ENCODE peak calls at places on chromosomes 12 and 14, in eight cellular contexts. C is cardiac fibroblast, Q is epithelial cell of esophagus, J is AG09309, M is pancreas, N is lower lobe of right lung, K is activated B cell treated with CpG ODN at 0.5 μM for 24 hours, A is endodermal cell. H is an unnamed sample.

GRCh38 chr14:42185718-42186117 is 579.0 kb downstream of the LRFN5 start:
- DNase-seq in A (no peak), N (no peak), Q (no peak), C (no peak), M (no peak), J (no peak), K (no peak), H (no peak)

GRCh38 chr14:36293824-36294223 is 26.6 kb downstream of the MBIP start:
- DNase-seq in C (peak), J (peak), M (no peak), A (no peak), Q (peak), N (no peak), K (no peak), H (peak)

GRCh38 chr14:92472860-92473259 is 40.7 kb upstream of the RIN3 start:
- DNase-seq in Q (peak), A (no peak), J (no peak), K (no peak), M (no peak), N (no peak), C (no peak), H (no peak)

GRCh38 chr12:114221976-114222630 is 183.8 kb downstream of the TBX5 start:
- DNase-seq in C (no peak), N (no peak), M (no peak), J (no peak), K (no peak), Q (no peak), A (peak), H (no peak)

GRCh38 chr12:49671051-49671765 is 36.0 kb downstream of the FMNL3 start:
- DNase-seq in C (no peak), Q (no peak), J (no peak), A (no peak), K (peak), N (no peak), M (no peak), H (no peak)

GRCh38 chr12:94134226-94134795 is 14.1 kb upstream of the PLXNC1 start:
- DNase-seq in K (no peak), N (no peak), A (peak), C (peak), Q (peak), M (no peak), J (peak), H (peak)

GRCh38 chr12:118781692-118782091 is 199.6 kb upstream of the SRRM4 start:
- DNase-seq in C (no peak), A (no peak), K (no peak), N (no peak), J (no peak), Q (no peak), M (no peak), H (no peak)

GRCh38 chr12:4091001-4091789 is 182.4 kb upstream of the CCND2 start:
- DNase-seq in Q (no peak), M (no peak), A (no peak), C (no peak), N (no peak), K (no peak), J (no peak), H (no peak)

GRCh38 chr12:132170094-132170636 is 25.9 kb downstream of the NOC4L start:
- DNase-seq in C (peak), A (no peak), N (no peak), K (no peak), M (no peak), Q (no peak), J (peak), H (peak)

GRCh38 chr14:103628221-103628683 is 759 bp upstream of the KLC1 start:
- DNase-seq in J (no peak), C (peak), M (peak), A (peak), Q (peak), K (peak), N (peak), H (peak)

GRCh38 chr14:101442451-101442850 is 118.8 kb upstream of the DIO3 start:
- DNase-seq in J (no peak), Q (no peak), C (no peak), K (no peak), A (peak), M (no peak), N (no peak), H (no peak)

GRCh38 chr12:33439587-33440011 is at the start of gene SYT10:
- DNase-seq in A (peak), M (peak), K (no peak), J (no peak), C (no peak), N (no peak), Q (peak), H (no peak)

GRCh38 chr12:115451785-115452736 is 768.1 kb upstream of the TBX3 start:
- DNase-seq in C (no peak), K (no peak), N (peak), J (no peak), Q (peak), M (peak), A (peak), H (no peak)

GRCh38 chr12:57886590-57887363 is 40.2 kb upstream of the CTDSP2 start:
- DNase-seq in N (no peak), A (no peak), C (no peak), M (no peak), Q (no peak), K (no peak), J (no peak), H (no peak)

GRCh38 chr12:130747867-130748740 is 32.0 kb upstream of the RIMBP2 start:
- DNase-seq in K (peak), M (peak), C (peak), A (peak), J (peak), N (peak), Q (peak), H (peak)

GRCh38 chr14:96225745-96226151 is 21.1 kb downstream of the BDKRB2 start:
- DNase-seq in J (peak), Q (peak), N (no peak), M (no peak), A (peak), K (no peak), C (no peak), H (peak)

GRCh38 chr12:112937741-112938719 is at the start of gene OAS3:
- DNase-seq in J (peak), M (peak), N (peak), Q (peak), A (peak), C (peak), K (peak), H (peak)

GRCh38 chr14:71322660-71323250 is 415.5 kb downstream of the PCNX1 start:
- DNase-seq in M (no peak), A (no peak), K (no peak), N (no peak), J (peak), Q (peak), C (peak), H (peak)

GRCh38 chr12:58803893-58804292 is 116.4 kb downstream of the LRIG3 start:
- DNase-seq in M (no peak), J (peak), K (no peak), N (no peak), C (peak), Q (peak), A (no peak), H (peak)

GRCh38 chr12:45743247-45743646 is 13.7 kb downstream of the ARID2 start:
- DNase-seq in J (no peak), K (no peak), N (no peak), M (no peak), Q (peak), C (no peak), A (no peak), H (no peak)

GRCh38 chr12:7093892-7094291 is 1.6 kb upstream of the C1R start:
- DNase-seq in N (no peak), K (no peak), A (no peak), Q (no peak), J (no peak), M (no peak), C (peak), H (no peak)

GRCh38 chr12:114827460-114827859 is 143.5 kb upstream of the TBX3 start:
- DNase-seq in J (no peak), C (no peak), K (no peak), Q (no peak), M (no peak), N (no peak), A (no peak), H (no peak)

GRCh38 chr12:74999474-74999873 is 210.2 kb downstream of the KCNC2 start:
- DNase-seq in J (no peak), C (no peak), K (no peak), N (no peak), Q (no peak), A (no peak), M (no peak), H (no peak)

GRCh38 chr12:53575502-53576264 is 50.5 kb downstream of the ATF7 start:
- DNase-seq in N (no peak), C (peak), A (no peak), M (no peak), J (no peak), Q (peak), K (no peak), H (peak)

GRCh38 chr12:131385313-131386166 is 325.4 kb upstream of the SFSWAP start:
- DNase-seq in Q (no peak), C (no peak), K (no peak), M (no peak), N (no peak), J (no peak), A (no peak), H (no peak)

GRCh38 chr12:288687-289086 is 26.1 kb upstream of the SLC6A13 start:
- DNase-seq in C (peak), J (peak), A (no peak), K (no peak), N (no peak), M (no peak), Q (peak), H (no peak)

GRCh38 chr14:55458800-55459577 is 18.6 kb upstream of the TBPL2 start:
- DNase-seq in N (no peak), K (no peak), C (peak), J (no peak), A (no peak), Q (peak), M (no peak), H (peak)

GRCh38 chr12:106910202-106910601 is 45.5 kb upstream of the TMEM263 start:
- DNase-seq in C (no peak), A (no peak), K (no peak), J (no peak), N (no peak), Q (no peak), M (no peak), H (no peak)

GRCh38 chr12:25970082-25970481 is 11.6 kb downstream of the RASSF8 start:
- DNase-seq in Q (no peak), J (no peak), K (no peak), A (no peak), M (no peak), C (peak), N (no peak), H (no peak)

GRCh38 chr12:45725631-45726593 is 3.6 kb upstream of the ARID2 start:
- DNase-seq in C (peak), J (no peak), N (no peak), Q (peak), A (peak), K (no peak), M (no peak), H (peak)

GRCh38 chr12:170361-171225 is 43.4 kb downstream of the SLC6A12 start:
- DNase-seq in C (no peak), N (no peak), Q (no peak), M (peak), J (no peak), A (no peak), K (no peak), H (no peak)

DNA sequence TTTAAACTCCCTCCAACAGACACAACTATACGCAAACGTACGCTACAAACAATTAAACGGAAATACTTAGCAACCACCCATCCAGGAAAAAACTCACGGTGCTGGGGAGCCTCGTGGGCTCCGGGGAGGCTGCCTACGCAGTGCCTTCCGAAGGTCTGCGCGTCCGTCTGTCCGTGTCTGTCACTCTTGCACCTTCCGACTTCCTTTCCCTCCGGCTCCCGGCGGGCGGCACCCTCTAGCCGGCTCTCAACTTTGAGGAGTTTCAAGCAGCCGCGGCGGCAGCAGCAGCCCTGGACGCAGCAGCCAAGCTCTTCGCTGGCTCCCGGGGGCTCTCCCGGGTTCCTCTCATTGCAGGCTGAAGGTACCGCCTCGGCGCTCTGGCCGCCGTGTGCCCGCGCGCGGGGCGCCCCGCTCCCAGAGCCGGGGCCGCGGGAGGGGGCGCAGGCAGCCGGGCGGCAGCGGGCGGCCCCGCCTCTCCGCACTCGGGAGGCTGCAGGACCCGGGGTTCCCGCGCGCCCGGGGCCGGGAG is at the start of gene PCED1B:
- DNase-seq in A (peak), N (peak), M (peak), J (no peak), C (peak), Q (peak), K (no peak), H (peak)
- TF ChIP-seq CTCF in A (peak), N (peak), M (no peak), J (peak), C (peak), Q (peak), K (no peak), H (peak)

DNA sequence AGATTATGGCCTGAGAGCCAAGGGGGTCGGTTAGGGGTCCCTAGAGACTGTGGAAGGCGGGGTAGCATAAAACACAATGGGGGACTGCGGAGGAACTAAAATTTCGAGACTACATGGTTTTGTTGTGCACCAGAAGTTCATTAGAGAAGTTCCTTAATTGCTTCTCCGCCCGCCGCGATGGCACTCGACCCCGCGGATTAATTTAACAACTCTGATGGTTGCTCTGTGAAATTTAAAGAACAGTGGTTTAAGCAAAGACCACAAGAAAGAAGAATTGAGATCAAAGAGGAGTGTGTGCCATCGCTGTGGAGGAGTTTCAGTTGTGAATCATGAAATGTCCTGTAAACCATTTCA is 1.4 kb upstream of the CCDC88C start:
- DNase-seq in Q (no peak), J (no peak), K (no peak), N (no peak), A (no peak), C (no peak), M (no peak), H (no peak)
- TF ChIP-seq CTCF in Q (no peak), J (no peak), K (no peak), N (peak), A (no peak), C (no peak), M (no peak), H (peak)

GRCh38 chr14:106518054-106518943 is 991.9 kb downstream of the TMEM121 start:
- DNase-seq in K (peak), A (no peak), Q (no peak), M (no peak), J (no peak), C (no peak), N (peak), H (no peak)
- TF ChIP-seq CTCF in K (peak), A (no peak), Q (no peak), M (no peak), J (no peak), C (no peak), N (peak), H (no peak)

DNA sequence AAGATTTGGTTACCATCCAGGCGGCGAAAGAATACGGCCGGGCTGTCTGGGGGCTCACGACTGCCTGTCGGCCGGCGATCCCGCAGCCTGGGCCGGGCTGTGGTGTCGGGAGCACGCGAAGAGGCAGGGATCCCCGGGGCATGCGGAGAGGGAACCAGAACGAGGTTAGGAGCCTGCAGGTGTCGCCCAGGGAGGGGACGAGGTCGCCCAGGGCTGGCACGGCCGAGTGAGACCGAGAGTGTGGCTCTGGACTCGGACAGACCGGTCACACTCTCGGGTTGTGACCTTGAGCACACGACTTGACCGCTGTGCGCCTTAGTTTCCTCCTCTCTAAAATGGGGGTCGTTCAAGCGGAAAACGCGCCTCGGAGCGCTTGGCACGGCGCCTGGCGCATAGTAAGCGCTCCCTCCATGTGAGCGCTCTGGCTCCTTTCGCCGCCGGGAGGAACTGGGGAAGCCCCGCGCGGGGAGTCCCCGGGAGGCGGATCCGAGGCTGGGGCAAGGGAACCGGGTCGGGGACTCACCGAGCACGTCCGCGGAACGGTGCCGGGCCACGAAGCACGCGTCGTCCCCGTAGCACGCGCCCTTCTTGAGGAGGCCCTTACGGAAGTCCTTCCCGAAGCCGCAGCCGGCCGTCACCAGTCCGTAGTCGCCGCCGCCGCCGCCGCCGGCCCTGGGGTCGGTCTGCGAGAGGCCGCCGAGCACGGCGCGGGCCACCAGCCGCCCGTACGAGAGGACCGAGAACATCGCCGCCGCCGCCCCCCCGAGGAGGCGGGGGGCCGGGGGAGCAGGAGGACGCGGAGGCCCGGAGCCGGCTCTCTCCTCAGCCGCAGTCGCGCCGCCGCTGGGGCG is 607 bp downstream of the PPTC7 start:
- DNase-seq in M (peak), Q (peak), N (peak), A (peak), C (peak), K (peak), J (no peak), H (peak)
- TF ChIP-seq CTCF in M (no peak), Q (no peak), N (no peak), A (no peak), C (no peak), K (no peak), J (no peak), H (no peak)

GRCh38 chr12:116959845-116960514 is 49.2 kb downstream of the FBXW8 start:
- DNase-seq in K (no peak), M (no peak), J (no peak), Q (peak), N (no peak), C (no peak), A (peak), H (no peak)

GRCh38 chr12:116959198-116959460 is 48.4 kb downstream of the FBXW8 start:
- DNase-seq in K (no peak), Q (no peak), C (no peak), M (no peak), A (no peak), J (no peak), N (no peak), H (no peak)

GRCh38 chr12:116954700-116955381 is 44.1 kb downstream of the FBXW8 start:
- DNase-seq in C (no peak), Q (no peak), J (no peak), N (peak), M (no peak), K (no peak), A (peak), H (no peak)

GRCh38 chr12:116958402-116959197 is 47.9 kb downstream of the FBXW8 start:
- DNase-seq in C (peak), K (no peak), J (no peak), A (peak), N (no peak), M (no peak), Q (no peak), H (no peak)

GRCh38 chr12:116955382-116956021 is 44.8 kb downstream of the FBXW8 start:
- DNase-seq in J (no peak), A (peak), K (no peak), N (peak), C (peak), Q (peak), M (no peak), H (no peak)
- TF ChIP-seq CTCF in J (no peak), A (peak), K (no peak), N (peak), C (no peak), Q (peak), M (no peak), H (no peak)

DNA sequence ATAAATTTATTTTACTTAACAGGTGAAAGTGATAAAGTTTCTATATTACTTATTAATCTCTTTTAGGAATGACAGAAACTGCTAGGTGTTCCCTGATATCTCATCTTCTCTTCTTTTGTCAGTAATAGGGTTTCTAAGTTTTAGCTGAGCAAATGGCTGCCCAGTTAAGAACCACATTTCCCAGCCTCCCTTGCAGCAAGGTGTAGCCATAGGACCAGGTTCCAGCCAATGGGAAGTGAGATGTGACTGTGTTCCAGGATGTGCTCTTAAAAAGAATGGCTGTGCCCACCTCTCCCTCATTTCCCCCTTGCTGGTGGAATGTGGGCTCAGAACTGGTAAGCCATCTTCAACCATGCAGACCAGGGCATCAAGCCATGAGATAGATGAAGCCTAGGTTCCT is 165.6 kb downstream of the HELB start:
- DNase-seq in Q (peak), A (peak), C (peak), K (no peak), J (no peak), M (no peak), N (no peak), H (no peak)
- TF ChIP-seq CTCF in Q (no peak), A (no peak), C (no peak), K (no peak), J (no peak), M (no peak), N (no peak), H (no peak)

DNA sequence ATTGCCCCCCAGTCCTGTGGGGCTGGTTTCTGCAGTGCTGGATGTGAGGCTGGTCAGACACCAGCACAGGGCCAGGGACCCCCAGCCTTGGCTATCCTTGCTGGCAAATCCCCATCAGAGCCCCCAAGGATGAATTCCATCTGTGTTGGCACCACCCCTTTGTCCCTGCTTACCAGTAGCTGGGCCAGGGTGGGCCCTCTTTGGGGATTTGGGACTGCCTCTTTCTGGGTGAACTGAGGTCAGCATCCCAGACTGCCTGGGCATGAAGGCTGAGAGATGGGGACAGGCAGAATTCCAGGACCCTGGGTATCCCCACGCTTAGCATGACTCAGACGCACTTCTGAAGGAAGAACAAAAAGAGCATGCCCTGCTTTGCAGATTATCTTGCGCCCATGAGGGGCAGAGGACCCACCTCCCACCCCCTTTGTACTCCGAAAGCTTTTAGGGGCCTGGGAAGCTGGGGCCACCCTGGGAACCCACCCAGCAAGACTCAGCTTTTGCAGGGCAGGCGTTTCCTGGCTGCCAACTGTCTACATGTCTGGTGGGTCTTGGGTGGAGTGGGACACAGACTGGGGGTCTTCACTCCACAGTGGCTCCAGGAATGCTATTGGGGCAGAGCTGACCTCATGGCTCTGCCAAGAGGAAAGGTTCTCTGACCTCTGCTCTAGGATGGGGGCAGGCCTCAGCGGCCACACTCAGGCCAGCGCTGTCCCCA is 26.8 kb downstream of the RFLNA start:
- DNase-seq in J (no peak), N (no peak), M (no peak), A (peak), Q (no peak), K (no peak), C (peak), H (peak)
- TF ChIP-seq CTCF in J (no peak), N (no peak), M (no peak), A (no peak), Q (no peak), K (no peak), C (no peak), H (no peak)

H was measured in HFFc6.